ENCODE peak calls at places on chromosome 11, in five cellular contexts. P is AG04450; X is adrenal gland; T is CD8-positive, alpha-beta memory T cell; C is IMR-90. R is an unnamed sample.

GRCh38 chr11:1171223-1171984 is 13.7 kb downstream of the MUC5AC start:
- DNase-seq in P (no peak), X (no peak), T (peak; percentile 5), C (no peak), R (no peak)

GRCh38 chr11:78941226-78941851 is 366.7 kb upstream of the NARS2 start:
- DNase-seq in P (no peak), X (no peak), T (no peak), C (no peak), R (no peak)

GRCh38 chr11:27907534-27907933 is 200.4 kb downstream of the KIF18A start:
- DNase-seq in P (no peak), X (no peak), T (no peak), C (peak; percentile 35), R (no peak)

GRCh38 chr11:29343465-29344333 is 673.1 kb downstream of the KCNA4 start:
- DNase-seq in P (no peak), X (peak; percentile 68), T (no peak), C (peak; percentile 34), R (peak; percentile 10)

GRCh38 chr11:94068764-94069163 is 47.6 kb downstream of the HEPHL1 start:
- DNase-seq in P (no peak), X (no peak), T (no peak), C (no peak), R (no peak)

GRCh38 chr11:11963842-11964773 is 44.3 kb downstream of the DKK3 start:
- DNase-seq in P (no peak), X (no peak), T (no peak), C (no peak), R (no peak)

GRCh38 chr11:94678236-94678635 is 89.9 kb upstream of the AMOTL1 start:
- DNase-seq in P (no peak), X (no peak), T (no peak), C (no peak), R (no peak)

GRCh38 chr11:117037952-117038350 is 60.3 kb downstream of the SIK3 start:
- DNase-seq in P (no peak), X (no peak), T (no peak), C (no peak), R (no peak)

GRCh38 chr11:18324381-18324780 is 2.0 kb downstream of the GTF2H1 start:
- DNase-seq in P (no peak), X (no peak), T (no peak), C (no peak), R (no peak)

GRCh38 chr11:71238285-71238875 is 14.0 kb downstream of the SHANK2 start:
- DNase-seq in P (no peak), X (no peak), T (no peak), C (no peak), R (no peak)

GRCh38 chr11:93784152-93784934 is at the start of gene MED17:
- DNase-seq in P (peak; percentile 72), X (peak; percentile 95), T (peak; percentile 91), C (peak; percentile 92), R (peak; percentile 94)

GRCh38 chr11:125082611-125083311 is 19.7 kb downstream of the SLC37A2 start:
- DNase-seq in P (no peak), X (peak; percentile 75), T (no peak), C (peak; percentile 88), R (no peak)

GRCh38 chr11:117843666-117844484 is 19.3 kb upstream of the FXYD2 start:
- DNase-seq in P (peak; percentile 20), X (peak; percentile 81), T (peak; percentile 87), C (peak; percentile 59), R (peak; percentile 83)

GRCh38 chr11:71488968-71489265 is 35.9 kb downstream of the NADSYN1 start:
- DNase-seq in P (no peak), X (no peak), T (no peak), C (no peak), R (no peak)

GRCh38 chr11:102226702-102227101 is 90.6 kb upstream of the BIRC3 start:
- DNase-seq in P (peak; percentile 24), X (peak; percentile 50), T (no peak), C (peak; percentile 88), R (no peak)

GRCh38 chr11:19939415-19939929 is 220.8 kb downstream of the DBX1 start:
- DNase-seq in P (no peak), X (no peak), T (no peak), C (no peak), R (no peak)

GRCh38 chr11:95121687-95122086 is 32.0 kb downstream of the ENDOD1 start:
- DNase-seq in P (no peak), X (no peak), T (no peak), C (no peak), R (no peak)

GRCh38 chr11:69558519-69558941 is 77.1 kb downstream of the LINC01488 start:
- DNase-seq in P (no peak), X (no peak), T (no peak), C (no peak), R (no peak)

GRCh38 chr11:125313271-125314222 is 149.0 kb downstream of the PKNOX2 start:
- DNase-seq in P (no peak), X (peak; percentile 19), T (no peak), C (peak; percentile 65), R (no peak)

GRCh38 chr11:36231300-36231699 is 57.9 kb downstream of the COMMD9 start:
- DNase-seq in P (no peak), X (no peak), T (no peak), C (peak; percentile 66), R (no peak)

GRCh38 chr11:2728663-2729332 is 29.0 kb upstream of the KCNQ1OT1 start:
- DNase-seq in P (no peak), X (no peak), T (no peak), C (no peak), R (peak; percentile 81)

GRCh38 chr11:117840881-117841581 is 16.5 kb upstream of the FXYD2 start:
- DNase-seq in P (no peak), X (no peak), T (peak; percentile 29), C (no peak), R (no peak)

GRCh38 chr11:3140291-3140603 is 24.9 kb downstream of the OSBPL5 start:
- DNase-seq in P (no peak), X (no peak), T (no peak), C (no peak), R (no peak)

GRCh38 chr11:95563859-95564258 is 225.7 kb downstream of the FAM76B start:
- DNase-seq in P (no peak), X (no peak), T (no peak), C (no peak), R (no peak)

GRCh38 chr11:35404397-35404775 is 15.0 kb downstream of the SLC1A2 start:
- DNase-seq in P (no peak), X (peak; percentile 44), T (no peak), C (peak; percentile 38), R (no peak)

GRCh38 chr11:19467904-19468303 is 227.2 kb upstream of the E2F8 start:
- DNase-seq in P (no peak), X (no peak), T (no peak), C (no peak), R (no peak)

GRCh38 chr11:20881328-20882079 is 212.1 kb downstream of the NELL1 start:
- DNase-seq in P (no peak), X (no peak), T (no peak), C (no peak), R (no peak)

GRCh38 chr11:3096909-3097395 is 39.7 kb upstream of the CARS1 start:
- DNase-seq in P (no peak), X (no peak), T (no peak), C (no peak), R (no peak)

GRCh38 chr11:112635338-112635737 is 325.9 kb upstream of the NCAM1 start:
- DNase-seq in P (no peak), X (no peak), T (no peak), C (no peak), R (no peak)

GRCh38 chr11:11931461-11932055 is 76.9 kb downstream of the DKK3 start:
- DNase-seq in P (peak; percentile 18), X (peak; percentile 30), T (no peak), C (peak; percentile 74), R (no peak)

GRCh38 chr11:17543574-17544180 is 539 bp downstream of the USH1C start:
- DNase-seq in P (no peak), X (no peak), T (no peak), C (no peak), R (no peak)

GRCh38 chr11:85955531-85955930 is 100.3 kb downstream of the CCDC83 start:
- DNase-seq in P (peak; percentile 39), X (peak; percentile 39), T (no peak), C (peak; percentile 78), R (no peak)

DNA sequence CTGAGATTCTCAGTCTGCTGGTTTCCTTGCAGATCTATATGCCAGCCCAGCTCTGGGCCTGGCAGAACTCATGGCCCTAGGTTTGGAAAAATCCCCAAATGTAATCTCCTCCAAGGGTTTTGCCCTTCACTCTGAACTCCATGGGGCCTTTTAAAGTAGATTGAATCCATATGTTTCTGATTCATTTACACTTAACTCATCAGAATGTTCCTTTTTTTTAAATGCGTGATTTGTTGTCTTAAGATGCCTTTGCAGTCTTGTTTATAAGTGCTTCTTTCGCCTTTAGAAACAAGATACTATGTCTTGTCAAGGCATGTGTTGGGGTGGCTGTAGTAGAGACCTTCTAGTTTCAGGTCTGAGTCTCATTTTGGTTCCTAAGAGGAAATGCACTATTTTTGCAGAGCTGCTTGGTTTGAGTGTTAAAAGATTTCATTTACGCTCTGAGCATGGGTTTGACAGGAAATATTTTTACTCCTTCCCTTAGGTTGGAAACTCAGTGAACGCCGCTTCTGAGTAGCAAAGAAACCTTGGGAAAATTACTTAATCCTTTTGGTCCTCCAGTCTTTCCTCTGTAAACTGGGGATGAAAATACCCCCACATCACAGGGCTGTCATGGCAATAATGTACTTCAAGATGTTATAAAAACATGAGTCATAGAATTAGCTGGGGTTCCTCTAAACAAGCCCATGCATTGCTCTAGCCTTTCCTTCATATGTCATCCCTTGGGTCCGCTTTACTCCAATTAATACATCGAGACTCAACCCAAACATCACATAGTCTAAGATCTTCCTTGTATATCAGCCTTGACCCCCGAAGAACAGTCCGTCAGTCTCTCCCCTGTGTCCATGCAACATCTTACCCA is 83.5 kb downstream of the SNX19 start:
- DNase-seq in P (no peak), X (no peak), T (no peak), C (peak; percentile 53), R (no peak)
- H3K27ac ChIP-seq in P (no peak overlapping the region), X (no peak overlapping the region), T (no peak overlapping the region), C (peak overlapping the region; percentile 44), R (no peak overlapping the region)

GRCh38 chr11:7967826-7968225 is 2.6 kb upstream of the NLRP10 start:
- DNase-seq in P (no peak), X (no peak), T (no peak), C (peak; percentile 74), R (no peak)
- H3K27ac ChIP-seq in P (peak overlapping the region; percentile 62), X (no peak overlapping the region), T (no peak overlapping the region), C (peak overlapping the region; percentile 78), R (no peak overlapping the region)

GRCh38 chr11:65557280-65558001 is 718 bp downstream of the LTBP3 start:
- DNase-seq in P (no peak), X (no peak), T (no peak), C (no peak), R (peak; percentile 42)
- H3K27ac ChIP-seq in P (peak overlapping the region; percentile 70), X (peak overlapping the region; percentile 96), T (peak overlapping the region; percentile 31), C (peak overlapping the region; percentile 78), R (peak overlapping the region; percentile 97)

DNA sequence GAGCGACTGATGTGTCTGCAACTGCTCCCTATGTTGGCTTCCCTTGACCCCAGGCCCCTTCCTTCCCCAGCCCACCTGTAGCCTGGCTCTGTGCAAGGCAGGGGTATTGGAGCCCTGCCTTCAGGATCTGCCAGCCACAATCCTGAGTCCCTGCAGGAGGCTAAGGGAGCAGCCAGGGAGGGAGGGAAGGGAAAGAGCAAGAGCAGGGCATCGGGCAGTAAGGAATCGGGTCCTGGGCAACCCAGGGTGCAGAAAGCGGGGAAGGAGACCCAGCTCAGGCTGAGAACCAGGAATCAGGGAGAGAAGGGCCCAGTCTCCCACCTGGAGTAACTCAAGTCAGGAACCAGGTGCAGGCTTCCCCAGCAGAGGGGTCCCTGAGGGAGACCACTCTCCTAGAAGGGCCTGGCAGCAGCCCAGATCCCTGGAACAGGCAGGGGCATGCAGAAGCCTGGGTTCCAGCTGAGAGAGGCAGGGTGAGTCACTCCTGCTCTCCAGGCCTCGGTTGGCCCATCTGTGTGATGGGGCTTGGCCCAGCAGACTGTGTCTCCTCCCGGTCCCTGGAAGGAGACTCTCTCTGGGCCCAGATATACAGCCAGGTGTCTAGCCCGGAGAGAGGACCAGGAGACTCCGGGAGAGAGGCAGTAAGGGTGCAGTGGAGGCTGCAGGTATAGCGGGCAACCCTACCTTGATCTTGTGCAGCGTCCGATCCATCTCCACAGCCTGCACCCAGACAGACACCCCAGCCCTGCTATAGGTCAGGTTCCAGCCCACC is 13.4 kb downstream of the STARD10 start:
- DNase-seq in P (no peak), X (no peak), T (no peak), C (no peak), R (no peak)
- H3K27ac ChIP-seq in P (no peak overlapping the region), X (peak overlapping the region; percentile 92), T (peak overlapping the region; percentile 54), C (no peak overlapping the region), R (peak overlapping the region; percentile 76)